ENCODE peak calls at places on chromosomes 2 and 18, in seven cellular contexts. Q is fibroblast of mammary gland, S is GM12865, K is body of pancreas, L is foreskin fibroblast, P is sigmoid colon, U is mucosa of descending colon. G is an unnamed sample.

GRCh38 chr2:211724933-211725332 is 813.7 kb downstream of the ERBB4 start:
- DNase-seq in U (no peak), L (no peak), S (no peak), Q (no peak), K (no peak), P (no peak), G (no peak)

GRCh38 chr2:43065871-43066270 is 160.5 kb downstream of the ZFP36L2 start:
- DNase-seq in P (peak; percentile 53), Q (no peak), U (no peak), L (no peak), S (no peak), K (no peak), G (no peak)

GRCh38 chr18:11807233-11807632 is 44.0 kb upstream of the CHMP1B start:
- DNase-seq in U (no peak), Q (peak; percentile 31), S (no peak), P (no peak), L (no peak), K (no peak), G (peak; percentile 29)

GRCh38 chr18:52888014-52888413 is 548.0 kb downstream of the DCC start:
- DNase-seq in Q (no peak), U (no peak), K (no peak), P (no peak), L (no peak), S (no peak), G (no peak)

GRCh38 chr2:33215299-33215698 is 261.1 kb upstream of the RASGRP3 start:
- DNase-seq in L (peak; percentile 89), S (no peak), K (peak; percentile 20), Q (peak; percentile 96), P (peak; percentile 77), U (no peak), G (peak; percentile 96)

GRCh38 chr18:46282646-46283045 is 178.5 kb downstream of the HAUS1 start:
- DNase-seq in P (no peak), K (no peak), S (no peak), Q (no peak), U (no peak), L (no peak), G (no peak)

GRCh38 chr2:216535454-216535995 is 36.9 kb downstream of the RPL37A start:
- DNase-seq in U (peak; percentile 57), L (peak; percentile 98), Q (peak; percentile 82), K (peak; percentile 35), P (peak; percentile 82), S (no peak), G (peak; percentile 81)

GRCh38 chr18:13775058-13775457 is 48.6 kb downstream of the RNMT start:
- DNase-seq in K (no peak), L (no peak), P (no peak), U (no peak), Q (no peak), S (no peak), G (no peak)

GRCh38 chr18:3251249-3251962 is 3.8 kb downstream of the MYL12A start:
- DNase-seq in Q (no peak), S (no peak), U (no peak), K (no peak), L (no peak), P (no peak), G (no peak)

GRCh38 chr18:48486762-48487161 is 52.1 kb upstream of the CTIF start:
- DNase-seq in Q (peak; percentile 63), S (no peak), U (no peak), P (no peak), K (no peak), L (peak; percentile 54), G (peak; percentile 33)

GRCh38 chr2:66532972-66533868 is 98.3 kb downstream of the MEIS1 start:
- DNase-seq in P (no peak), Q (no peak), S (no peak), L (peak; percentile 33), K (no peak), U (no peak), G (no peak)

GRCh38 chr18:49031511-49032188 is 80.9 kb upstream of the SMAD7 start:
- DNase-seq in K (no peak), U (no peak), P (peak; percentile 46), Q (no peak), L (no peak), S (peak; percentile 17), G (no peak)

GRCh38 chr2:27736031-27736889 is 35.3 kb upstream of the MRPL33 start:
- DNase-seq in Q (no peak), S (no peak), P (no peak), L (peak; percentile 47), U (no peak), K (no peak), G (no peak)

GRCh38 chr18:76475450-76476203 is 19.4 kb downstream of the ZNF516 start:
- DNase-seq in S (no peak), K (no peak), Q (no peak), P (no peak), L (no peak), U (no peak), G (no peak)

GRCh38 chr18:76479351-76480238 is 15.4 kb downstream of the ZNF516 start:
- DNase-seq in K (no peak), L (no peak), Q (no peak), U (peak; percentile 40), S (no peak), P (no peak), G (no peak)

GRCh38 chr18:76480913-76481312 is 14.1 kb downstream of the ZNF516 start:
- DNase-seq in S (no peak), K (no peak), U (no peak), P (no peak), L (no peak), Q (no peak), G (no peak)

GRCh38 chr18:76474824-76475223 is 20.2 kb downstream of the ZNF516 start:
- DNase-seq in P (no peak), L (no peak), K (no peak), S (peak; percentile 42), U (no peak), Q (no peak), G (no peak)

GRCh38 chr18:76476665-76477561 is 18.1 kb downstream of the ZNF516 start:
- DNase-seq in L (peak; percentile 92), P (no peak), S (peak; percentile 75), K (no peak), U (no peak), Q (peak; percentile 96), G (peak; percentile 93)
- H3K4me3 ChIP-seq in L (peak overlapping the region; percentile 40), P (peak overlapping the region; percentile 30), S (peak overlapping the region; percentile 59), K (no peak overlapping the region), U (no peak overlapping the region), Q (peak overlapping the region; percentile 41), G (peak overlapping the region; percentile 37)

GRCh38 chr2:222318712-222319575 is 20.1 kb upstream of the PAX3 start:
- DNase-seq in U (peak; percentile 58), S (peak; percentile 74), Q (no peak), P (no peak), K (peak; percentile 12), L (peak; percentile 70), G (no peak)

GRCh38 chr2:222313816-222314215 is 15.0 kb upstream of the PAX3 start:
- DNase-seq in P (no peak), U (no peak), Q (no peak), S (no peak), K (no peak), L (no peak), G (no peak)

GRCh38 chr2:222318026-222318711 is 19.4 kb upstream of the PAX3 start:
- DNase-seq in P (no peak), S (peak; percentile 64), K (peak; percentile 45), U (peak; percentile 83), L (peak; percentile 81), Q (peak; percentile 57), G (peak; percentile 81)

GRCh38 chr2:222311978-222312738 is 13.4 kb upstream of the PAX3 start:
- DNase-seq in K (no peak), P (no peak), Q (no peak), L (no peak), S (no peak), U (no peak), G (no peak)

GRCh38 chr2:222315443-222316121 is 16.8 kb upstream of the PAX3 start:
- DNase-seq in L (no peak), P (no peak), U (no peak), S (no peak), K (no peak), Q (no peak), G (no peak)
- TF ChIP-seq CTCF in L (no peak), P (no peak), U (no peak), S (peak; percentile 16), K (no peak), Q (peak; percentile 9), G (no peak)

DNA sequence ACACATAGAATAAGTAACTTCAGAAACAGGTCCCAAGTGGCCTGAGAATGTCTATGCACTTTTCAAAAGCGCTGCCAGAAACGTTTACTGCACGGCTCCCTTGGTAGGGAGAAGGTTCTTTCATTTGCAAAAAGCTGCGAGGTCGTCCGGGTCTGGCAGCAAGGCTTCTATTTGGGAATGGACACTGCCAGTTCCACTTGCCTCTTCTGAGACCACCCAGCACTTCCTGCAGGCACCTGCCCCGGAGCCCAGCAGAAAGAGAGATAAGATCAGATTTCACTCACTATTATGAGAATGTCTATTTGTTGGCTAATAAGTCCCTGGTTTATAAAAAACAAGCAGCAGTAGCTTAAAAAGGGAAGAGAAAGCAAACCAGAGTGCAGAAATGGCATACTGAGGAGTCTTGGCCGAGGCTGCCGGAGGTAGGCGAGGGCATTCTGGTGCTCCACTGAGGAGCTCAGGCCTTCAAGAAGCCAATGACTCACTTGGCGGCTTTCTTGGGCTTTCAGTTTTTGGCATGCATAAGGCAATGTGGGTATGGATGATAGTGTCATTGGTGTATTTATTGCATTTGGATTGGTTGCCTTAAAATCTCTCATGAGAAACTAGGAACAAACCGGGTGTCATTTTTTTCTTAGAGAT is 119.4 kb upstream of the ARL5A start:
- DNase-seq in K (no peak), U (no peak), Q (peak; percentile 53), L (peak; percentile 9), S (peak; percentile 16), P (no peak), G (peak; percentile 5)
- H3K4me3 ChIP-seq in K (no peak overlapping the region), U (no peak overlapping the region), Q (no peak overlapping the region), L (no peak overlapping the region), S (no peak overlapping the region), P (no peak overlapping the region), G (no peak overlapping the region)

DNA sequence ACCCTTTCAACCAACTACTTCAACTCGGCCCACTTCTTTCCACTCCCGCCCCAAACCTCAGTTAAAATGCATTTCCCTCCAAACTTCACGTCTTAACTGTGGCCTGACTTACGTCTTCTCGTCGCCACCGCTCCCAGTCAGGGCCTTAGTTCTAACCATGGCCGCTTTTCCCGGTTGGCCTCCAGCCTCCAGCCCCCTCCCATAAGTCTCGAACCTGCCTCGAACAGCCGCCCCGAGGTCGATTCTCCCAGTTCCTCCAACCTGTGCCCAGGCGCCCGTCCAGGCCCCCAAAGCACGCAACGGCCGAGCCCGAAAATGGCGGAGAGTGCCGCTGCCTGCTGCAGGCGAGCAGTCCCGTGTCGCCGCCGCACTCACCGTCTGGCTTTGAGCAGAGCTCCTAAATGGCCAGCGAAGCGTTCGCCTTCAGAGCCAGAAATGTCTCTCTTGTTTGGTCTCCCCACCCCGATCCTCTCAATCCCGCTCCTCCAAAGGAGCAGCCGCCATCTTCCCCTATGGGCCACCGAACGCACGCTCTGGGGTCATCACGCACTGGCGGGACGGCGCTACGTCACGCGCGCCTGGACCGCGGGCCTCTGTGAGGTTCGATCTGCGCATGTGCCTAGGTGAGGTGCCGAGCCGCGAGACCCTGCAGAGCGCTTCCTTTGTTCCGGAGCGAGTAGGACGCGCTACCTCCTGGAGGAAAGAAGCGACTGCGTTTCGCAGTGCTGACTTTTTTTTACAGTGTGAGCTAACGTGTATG is at the start of gene WDR33:
- DNase-seq in K (peak; percentile 93), S (peak; percentile 97), P (peak; percentile 95), U (peak; percentile 96), Q (peak; percentile 79), L (peak; percentile 95), G (peak; percentile 89)
- TF ChIP-seq CTCF in K (no peak), S (no peak), P (no peak), U (no peak), Q (no peak), L (peak; percentile 17), G (peak; percentile 14)